ENCODE peak calls at places on chromosomes 12 and 14, in seven cellular contexts. G is cardiac fibroblast, X is thoracic aorta, N is AG04449, M is upper lobe of right lung, Z is OCI-LY7, U is cardiac muscle cell. Q is an unnamed sample.

GRCh38 chr14:93832665-93833064 is 44.4 kb upstream of the PRIMA1 start:
- DNase-seq in Z (no peak), X (no peak), N (no peak), M (no peak), G (no peak), U (no peak), Q (no peak)

GRCh38 chr12:109714141-109714912 is 702 bp downstream of the FAM222A start:
- DNase-seq in N (no peak), X (no peak), Z (peak), G (peak), M (peak), U (peak), Q (no peak)

GRCh38 chr14:38016497-38016896 is 191.2 kb upstream of the SSTR1 start:
- DNase-seq in G (peak), M (no peak), X (no peak), U (peak), N (no peak), Z (peak), Q (peak)

GRCh38 chr12:41365653-41366131 is 177.6 kb downstream of the PDZRN4 start:
- DNase-seq in X (no peak), G (no peak), U (no peak), M (no peak), Z (no peak), N (no peak), Q (no peak)

GRCh38 chr14:92984082-92984788 is 61.3 kb downstream of the CHGA start:
- DNase-seq in M (no peak), U (no peak), G (no peak), Z (no peak), X (no peak), N (no peak), Q (no peak)

GRCh38 chr14:94689218-94689984 is 77.2 kb downstream of the SERPINA3 start:
- DNase-seq in G (peak), U (peak), X (no peak), Z (peak), N (no peak), M (peak), Q (peak)

GRCh38 chr12:115043079-115043478 is 359.1 kb upstream of the TBX3 start:
- DNase-seq in U (no peak), M (no peak), G (no peak), X (no peak), Z (no peak), N (no peak), Q (no peak)

GRCh38 chr14:73680821-73681220 is 33.4 kb downstream of the PNMA1 start:
- DNase-seq in Z (no peak), G (no peak), N (no peak), M (no peak), U (no peak), X (no peak), Q (no peak)

GRCh38 chr14:97354119-97354722 is 557.0 kb downstream of the VRK1 start:
- DNase-seq in Z (no peak), U (no peak), G (no peak), M (no peak), X (no peak), N (no peak), Q (no peak)

GRCh38 chr12:95393191-95393790 is 80.7 kb upstream of the METAP2 start:
- DNase-seq in N (no peak), U (no peak), X (no peak), M (no peak), G (no peak), Z (peak), Q (no peak)

GRCh38 chr12:57488397-57489156 is 709 bp downstream of the MARS1 start:
- DNase-seq in X (no peak), M (no peak), G (no peak), U (no peak), N (no peak), Z (peak), Q (peak)

GRCh38 chr14:101823511-101824120 is 62.1 kb downstream of the PPP2R5C start:
- DNase-seq in U (peak), X (no peak), Z (peak), N (no peak), M (no peak), G (no peak), Q (peak)

GRCh38 chr14:77542349-77543239 is 44.0 kb upstream of the ISM2 start:
- DNase-seq in X (no peak), G (peak), U (peak), M (no peak), N (no peak), Z (peak), Q (peak)

GRCh38 chr14:59116984-59117415 is 71.5 kb upstream of the DAAM1 start:
- DNase-seq in X (no peak), Z (peak), U (no peak), M (no peak), G (no peak), N (no peak), Q (peak)

GRCh38 chr12:75721231-75721641 is 209.8 kb upstream of the KRR1 start:
- DNase-seq in X (no peak), M (no peak), U (peak), N (no peak), Z (no peak), G (no peak), Q (peak)

GRCh38 chr14:63453443-63453936 is 89.7 kb downstream of the PPP2R5E start:
- DNase-seq in Z (no peak), G (no peak), N (no peak), U (peak), X (no peak), M (no peak), Q (peak)

DNA sequence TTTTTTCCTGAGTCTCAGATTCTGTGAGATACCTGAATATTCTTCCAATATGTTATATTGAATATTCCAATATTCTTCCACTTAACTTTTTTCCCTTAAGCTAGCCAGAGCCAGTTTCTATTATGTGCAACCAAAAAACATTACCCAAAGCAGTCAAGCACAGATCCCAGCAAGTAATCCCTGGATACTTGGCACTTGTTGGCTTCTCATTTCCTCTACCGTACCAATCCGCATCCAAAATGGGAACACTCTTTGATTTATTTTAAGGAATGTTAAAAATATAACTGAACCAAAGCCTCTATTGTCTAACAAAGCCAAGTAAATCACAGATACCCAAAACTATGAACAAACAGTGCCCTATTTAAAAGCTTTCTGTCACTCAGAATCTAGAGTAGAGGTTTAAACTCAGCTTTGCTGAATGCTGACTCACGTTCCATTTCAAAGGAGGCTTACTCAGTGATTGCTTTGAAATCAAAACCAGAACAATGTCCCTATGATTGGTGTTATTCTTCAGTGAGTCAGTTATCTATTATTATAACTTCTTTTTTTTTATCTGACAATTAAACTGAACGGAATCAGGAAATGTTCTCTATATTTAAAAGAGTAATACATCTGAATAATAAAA is 360.6 kb downstream of the CCDC91 start:
- DNase-seq in X (no peak), G (peak), M (no peak), N (no peak), Z (no peak), U (peak), Q (peak)
- H3K4me3 ChIP-seq in X (no peak), G (no peak), M (no peak), N (no peak), Z (no peak), U (no peak), Q (no peak)

GRCh38 chr14:57290753-57291152 is 22.0 kb downstream of the AP5M1 start:
- DNase-seq in M (no peak), N (no peak), U (no peak), G (no peak), Z (no peak), X (no peak), Q (no peak)

GRCh38 chr14:57291692-57292647 is 23.2 kb downstream of the AP5M1 start:
- DNase-seq in M (no peak), U (no peak), Z (no peak), G (no peak), X (no peak), N (no peak), Q (no peak)

GRCh38 chr14:57295261-57295660 is 26.5 kb downstream of the AP5M1 start:
- DNase-seq in G (no peak), M (no peak), Z (no peak), N (no peak), U (no peak), X (no peak), Q (no peak)

GRCh38 chr14:57297852-57298251 is 29.1 kb downstream of the AP5M1 start:
- DNase-seq in G (no peak), M (no peak), X (no peak), U (no peak), Z (no peak), N (no peak), Q (no peak)

DNA sequence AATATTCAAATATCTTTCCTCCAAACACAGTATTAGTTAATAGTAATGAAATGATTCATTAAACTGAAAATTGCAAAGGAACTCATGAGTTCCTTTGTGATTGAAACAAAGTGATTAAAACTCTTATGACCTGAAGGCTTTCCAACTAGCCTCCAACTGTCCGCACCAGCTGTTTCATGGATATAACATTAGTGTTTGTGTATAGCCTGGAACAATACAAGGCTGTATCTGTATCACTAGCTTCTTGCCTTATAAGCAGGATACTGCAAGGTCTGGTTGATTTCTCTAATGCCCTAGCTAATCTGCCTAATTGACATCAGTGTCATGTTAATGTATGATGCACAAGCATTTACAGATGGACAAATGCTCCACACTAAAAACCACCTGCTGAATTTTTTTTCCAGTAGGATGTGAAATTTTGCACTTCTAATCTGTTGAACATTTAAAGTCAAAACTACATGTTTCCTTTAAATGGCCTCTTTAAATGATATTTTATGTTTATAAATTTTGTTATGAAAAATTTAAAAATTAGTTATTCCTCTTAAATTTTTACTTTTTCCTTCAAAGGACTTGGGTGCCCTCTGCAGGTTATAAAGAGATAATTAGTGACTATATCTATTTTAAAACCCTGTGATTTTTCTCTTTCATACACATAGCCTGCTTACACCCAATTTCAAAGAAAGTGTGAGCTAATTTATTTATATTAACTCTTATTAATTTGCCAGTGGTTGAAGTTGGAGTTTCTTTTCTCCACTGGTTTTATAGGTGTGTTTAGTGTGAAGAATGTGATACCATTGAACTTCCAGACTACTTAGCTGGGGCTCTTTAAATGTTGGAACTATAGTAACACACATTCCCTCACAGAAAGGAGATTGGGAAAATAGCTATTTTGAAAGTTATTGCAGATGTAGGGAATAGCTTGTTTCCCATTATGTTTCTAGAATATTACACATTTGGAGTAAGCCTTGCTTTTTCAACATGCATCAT is 25.4 kb downstream of the AP5M1 start:
- DNase-seq in Z (peak), X (no peak), N (no peak), G (peak), M (no peak), U (peak), Q (peak)
- TF ChIP-seq CTCF in Z (peak), X (no peak), N (no peak), G (peak), M (peak), U (peak), Q (peak)

GRCh38 chr12:116534341-116535121 is 24.6 kb upstream of the MAP1LC3B2 start:
- DNase-seq in G (no peak), N (no peak), X (no peak), M (no peak), Z (no peak), U (no peak), Q (peak)

GRCh38 chr12:116532428-116532827 is 26.8 kb upstream of the MAP1LC3B2 start:
- DNase-seq in U (no peak), N (no peak), X (no peak), M (no peak), G (no peak), Z (peak), Q (no peak)

GRCh38 chr12:116533343-116534248 is 25.6 kb upstream of the MAP1LC3B2 start:
- DNase-seq in M (peak), G (peak), N (no peak), Z (peak), X (peak), U (peak), Q (peak)

GRCh38 chr12:116535241-116535640 is 23.9 kb upstream of the MAP1LC3B2 start:
- DNase-seq in X (no peak), M (no peak), N (no peak), G (no peak), Z (no peak), U (no peak), Q (no peak)

DNA sequence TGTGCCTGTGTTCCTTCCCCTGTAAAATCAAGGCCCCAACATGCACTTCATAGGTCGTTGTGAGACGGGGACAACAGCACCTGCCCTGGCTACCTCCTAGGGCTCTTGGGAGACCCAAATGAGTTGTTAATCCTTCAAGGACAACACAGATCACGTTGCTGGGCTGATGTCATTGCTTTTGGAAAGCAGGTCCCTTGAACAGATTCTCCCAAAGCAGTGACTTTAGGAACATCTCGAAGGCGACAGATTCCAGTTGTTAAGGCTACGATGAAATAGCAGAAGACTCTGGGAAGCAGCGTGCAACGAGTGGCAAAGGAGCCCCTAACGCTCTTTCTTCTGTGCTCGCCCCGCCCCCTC is 26.2 kb upstream of the MAP1LC3B2 start:
- DNase-seq in Z (no peak), M (no peak), G (no peak), X (no peak), U (no peak), N (no peak), Q (peak)
- H3K4me3 ChIP-seq in Z (peak), M (peak), G (peak), X (peak), U (peak), N (peak), Q (no peak)

GRCh38 chr12:117525766-117526165 is 164.3 kb upstream of the NOS1 start:
- DNase-seq in N (no peak), G (no peak), U (no peak), X (no peak), M (no peak), Z (no peak), Q (no peak)

GRCh38 chr12:117530796-117531195 is 169.4 kb upstream of the NOS1 start:
- DNase-seq in M (no peak), Z (no peak), U (no peak), G (no peak), N (no peak), X (no peak), Q (no peak)

GRCh38 chr12:117527480-117527857 is 166.0 kb upstream of the NOS1 start:
- DNase-seq in Z (no peak), X (no peak), G (no peak), U (no peak), M (no peak), N (no peak), Q (no peak)

GRCh38 chr12:117526756-117527479 is 165.5 kb upstream of the NOS1 start:
- DNase-seq in N (no peak), X (no peak), Z (no peak), G (no peak), M (no peak), U (no peak), Q (no peak)

GRCh38 chr12:117528538-117528937 is 167.1 kb upstream of the NOS1 start:
- DNase-seq in G (no peak), N (no peak), U (no peak), Z (no peak), M (no peak), X (no peak), Q (no peak)
- TF ChIP-seq CTCF in G (no peak), N (no peak), U (no peak), Z (no peak), M (no peak), X (no peak), Q (no peak)

Q was measured in fibroblast of mammary gland.